ENCODE peak calls at places on chromosomes 12 and 14, in seven cellular contexts. One of them, this sample, is unnamed.

GRCh38 chr12:112367986-112368385 is 14.2 kb downstream of the HECTD4 start:
- DNase-seq in substantia nigra: no peak
- DNase-seq in tibial artery: no peak
- DNase-seq in keratinocyte: no peak
- DNase-seq in A549: no peak
- DNase-seq in cardiac muscle cell: no peak
- DNase-seq in colonic mucosa: no peak
- DNase-seq in this sample: no peak

GRCh38 chr14:56189306-56189705 is 71.1 kb downstream of the PELI2 start:
- DNase-seq in keratinocyte: peak
- DNase-seq in cardiac muscle cell: peak
- DNase-seq in substantia nigra: no peak
- DNase-seq in colonic mucosa: no peak
- DNase-seq in A549: peak
- DNase-seq in tibial artery: no peak
- DNase-seq in this sample: peak

GRCh38 chr12:18716236-18716635 is 21.6 kb downstream of the PLCZ1 start:
- DNase-seq in substantia nigra: no peak
- DNase-seq in A549: no peak
- DNase-seq in colonic mucosa: no peak
- DNase-seq in tibial artery: no peak
- DNase-seq in keratinocyte: no peak
- DNase-seq in cardiac muscle cell: no peak
- DNase-seq in this sample: no peak

GRCh38 chr12:42744539-42745156 is 155.1 kb upstream of the PRICKLE1 start:
- DNase-seq in cardiac muscle cell: peak
- DNase-seq in colonic mucosa: no peak
- DNase-seq in tibial artery: no peak
- DNase-seq in substantia nigra: no peak
- DNase-seq in keratinocyte: peak
- DNase-seq in A549: peak
- DNase-seq in this sample: peak

GRCh38 chr12:105067511-105068031 is 16.7 kb downstream of the ALDH1L2 start:
- DNase-seq in colonic mucosa: no peak
- DNase-seq in keratinocyte: no peak
- DNase-seq in substantia nigra: no peak
- DNase-seq in tibial artery: no peak
- DNase-seq in cardiac muscle cell: peak
- DNase-seq in A549: no peak
- DNase-seq in this sample: no peak

GRCh38 chr12:28191018-28191595 is 851 bp downstream of the CCDC91 start:
- DNase-seq in A549: no peak
- DNase-seq in substantia nigra: no peak
- DNase-seq in tibial artery: no peak
- DNase-seq in keratinocyte: no peak
- DNase-seq in cardiac muscle cell: no peak
- DNase-seq in colonic mucosa: no peak
- DNase-seq in this sample: no peak

GRCh38 chr12:40474630-40475029 is 217.6 kb upstream of the CNTN1 start:
- DNase-seq in A549: no peak
- DNase-seq in cardiac muscle cell: no peak
- DNase-seq in keratinocyte: no peak
- DNase-seq in colonic mucosa: no peak
- DNase-seq in tibial artery: no peak
- DNase-seq in substantia nigra: no peak
- DNase-seq in this sample: peak

GRCh38 chr12:83042441-83043215 is 355.9 kb downstream of the TMTC2 start:
- DNase-seq in cardiac muscle cell: peak
- DNase-seq in A549: no peak
- DNase-seq in substantia nigra: no peak
- DNase-seq in tibial artery: no peak
- DNase-seq in keratinocyte: no peak
- DNase-seq in colonic mucosa: no peak
- DNase-seq in this sample: no peak

GRCh38 chr12:76020731-76021672 is 10.6 kb downstream of the PHLDA1 start:
- DNase-seq in cardiac muscle cell: peak
- DNase-seq in tibial artery: no peak
- DNase-seq in colonic mucosa: no peak
- DNase-seq in A549: peak
- DNase-seq in keratinocyte: no peak
- DNase-seq in substantia nigra: no peak
- DNase-seq in this sample: peak

GRCh38 chr12:131618303-131618658 is 92.6 kb upstream of the SFSWAP start:
- DNase-seq in A549: peak
- DNase-seq in substantia nigra: no peak
- DNase-seq in cardiac muscle cell: peak
- DNase-seq in keratinocyte: no peak
- DNase-seq in colonic mucosa: no peak
- DNase-seq in tibial artery: no peak
- DNase-seq in this sample: no peak

GRCh38 chr12:51270847-51271518 is 768 bp upstream of the SMAGP start:
- DNase-seq in A549: peak
- DNase-seq in colonic mucosa: no peak
- DNase-seq in tibial artery: no peak
- DNase-seq in substantia nigra: no peak
- DNase-seq in cardiac muscle cell: peak
- DNase-seq in keratinocyte: peak
- DNase-seq in this sample: peak

GRCh38 chr12:112901271-112901670 is 5.5 kb upstream of the OAS1 start:
- DNase-seq in colonic mucosa: peak
- DNase-seq in cardiac muscle cell: no peak
- DNase-seq in substantia nigra: no peak
- DNase-seq in A549: no peak
- DNase-seq in keratinocyte: no peak
- DNase-seq in tibial artery: no peak
- DNase-seq in this sample: no peak

GRCh38 chr12:30594509-30594908 is 101.2 kb downstream of the IPO8 start:
- DNase-seq in colonic mucosa: no peak
- DNase-seq in substantia nigra: no peak
- DNase-seq in A549: no peak
- DNase-seq in tibial artery: no peak
- DNase-seq in cardiac muscle cell: no peak
- DNase-seq in keratinocyte: no peak
- DNase-seq in this sample: no peak

GRCh38 chr14:75283162-75283883 is 4.7 kb downstream of the FOS start:
- DNase-seq in colonic mucosa: peak
- DNase-seq in substantia nigra: no peak
- DNase-seq in keratinocyte: no peak
- DNase-seq in A549: peak
- DNase-seq in cardiac muscle cell: peak
- DNase-seq in tibial artery: no peak
- DNase-seq in this sample: no peak

GRCh38 chr12:68352067-68352466 is 19.9 kb upstream of the MDM1 start:
- DNase-seq in substantia nigra: no peak
- DNase-seq in tibial artery: no peak
- DNase-seq in A549: peak
- DNase-seq in keratinocyte: no peak
- DNase-seq in cardiac muscle cell: no peak
- DNase-seq in colonic mucosa: no peak
- DNase-seq in this sample: no peak

GRCh38 chr12:16564675-16565074 is 41.3 kb downstream of the LMO3 start:
- DNase-seq in cardiac muscle cell: no peak
- DNase-seq in substantia nigra: no peak
- DNase-seq in A549: no peak
- DNase-seq in keratinocyte: no peak
- DNase-seq in colonic mucosa: no peak
- DNase-seq in tibial artery: no peak
- DNase-seq in this sample: no peak

GRCh38 chr14:22892488-22892887 is 9.5 kb downstream of the REM2 start:
- DNase-seq in colonic mucosa: no peak
- DNase-seq in substantia nigra: no peak
- DNase-seq in cardiac muscle cell: no peak
- DNase-seq in A549: no peak
- DNase-seq in tibial artery: peak
- DNase-seq in keratinocyte: no peak
- DNase-seq in this sample: no peak

GRCh38 chr12:71954040-71954649 is 15.5 kb downstream of the TPH2 start:
- DNase-seq in substantia nigra: no peak
- DNase-seq in tibial artery: no peak
- DNase-seq in A549: no peak
- DNase-seq in colonic mucosa: no peak
- DNase-seq in cardiac muscle cell: no peak
- DNase-seq in keratinocyte: no peak
- DNase-seq in this sample: no peak
- H3K27ac ChIP-seq in substantia nigra: no peak
- H3K27ac ChIP-seq in tibial artery: no peak
- H3K27ac ChIP-seq in A549: no peak
- H3K27ac ChIP-seq in colonic mucosa: no peak
- H3K27ac ChIP-seq in cardiac muscle cell: no peak
- H3K27ac ChIP-seq in keratinocyte: no peak
- H3K27ac ChIP-seq in this sample: no peak

DNA sequence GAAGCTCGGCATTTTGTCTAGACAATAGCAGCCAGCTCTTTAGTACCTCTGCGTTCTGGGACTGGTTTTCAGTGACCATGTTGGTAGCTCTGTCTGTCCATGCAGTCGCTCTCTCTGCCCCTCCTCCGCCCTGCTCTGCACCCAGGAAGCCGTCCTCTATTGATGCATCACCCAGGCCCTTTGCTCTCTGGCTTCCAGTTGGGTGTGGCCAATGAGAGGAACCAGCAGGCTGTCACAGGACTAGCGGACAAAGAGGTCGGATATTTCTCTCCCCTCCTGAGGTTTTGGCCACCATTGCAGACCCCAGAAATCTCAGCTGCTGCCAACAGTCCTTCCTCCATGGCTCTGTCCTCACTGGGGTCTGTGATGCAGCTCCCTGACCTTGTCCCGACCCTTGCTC is 180.6 kb downstream of the TMEM132D start:
- DNase-seq in cardiac muscle cell: no peak
- DNase-seq in keratinocyte: no peak
- DNase-seq in substantia nigra: no peak
- DNase-seq in A549: no peak
- DNase-seq in colonic mucosa: no peak
- DNase-seq in tibial artery: no peak
- DNase-seq in this sample: no peak
- H3K27ac ChIP-seq in cardiac muscle cell: no peak
- H3K27ac ChIP-seq in keratinocyte: no peak
- H3K27ac ChIP-seq in substantia nigra: no peak
- H3K27ac ChIP-seq in A549: no peak
- H3K27ac ChIP-seq in colonic mucosa: no peak
- H3K27ac ChIP-seq in tibial artery: no peak
- H3K27ac ChIP-seq in this sample: no peak

DNA sequence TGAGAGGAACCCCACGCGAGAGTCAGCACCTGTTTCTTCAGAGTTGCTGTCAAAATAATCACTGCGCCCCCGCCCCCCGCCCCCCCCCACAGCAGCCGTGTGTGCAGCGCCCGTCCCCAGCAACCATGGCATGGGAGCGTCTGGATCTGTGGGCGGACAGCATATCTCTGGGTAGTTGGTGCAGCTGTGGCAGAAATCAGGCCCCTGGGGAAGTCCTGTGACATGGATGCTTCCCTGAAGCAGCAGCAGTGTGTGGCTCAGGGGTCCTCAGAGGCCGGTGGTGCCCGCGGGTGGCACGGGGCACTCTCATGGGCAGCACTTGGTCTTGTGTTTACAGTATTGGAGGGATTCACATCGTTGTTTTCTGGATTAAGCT is 19.2 kb downstream of the XRCC3 start:
- DNase-seq in A549: no peak
- DNase-seq in colonic mucosa: no peak
- DNase-seq in keratinocyte: no peak
- DNase-seq in substantia nigra: no peak
- DNase-seq in cardiac muscle cell: no peak
- DNase-seq in tibial artery: no peak
- DNase-seq in this sample: no peak
- H3K27ac ChIP-seq in A549: no peak
- H3K27ac ChIP-seq in colonic mucosa: no peak
- H3K27ac ChIP-seq in keratinocyte: no peak
- H3K27ac ChIP-seq in substantia nigra: peak
- H3K27ac ChIP-seq in cardiac muscle cell: peak
- H3K27ac ChIP-seq in tibial artery: peak
- H3K27ac ChIP-seq in this sample: no peak

GRCh38 chr14:94312481-94313246 is 10.5 kb downstream of the SERPINA6 start:
- DNase-seq in keratinocyte: no peak
- DNase-seq in substantia nigra: no peak
- DNase-seq in A549: no peak
- DNase-seq in cardiac muscle cell: no peak
- DNase-seq in tibial artery: no peak
- DNase-seq in colonic mucosa: peak
- DNase-seq in this sample: peak
- H3K27ac ChIP-seq in keratinocyte: peak
- H3K27ac ChIP-seq in substantia nigra: no peak
- H3K27ac ChIP-seq in A549: no peak
- H3K27ac ChIP-seq in cardiac muscle cell: no peak
- H3K27ac ChIP-seq in tibial artery: no peak
- H3K27ac ChIP-seq in colonic mucosa: no peak
- H3K27ac ChIP-seq in this sample: peak

DNA sequence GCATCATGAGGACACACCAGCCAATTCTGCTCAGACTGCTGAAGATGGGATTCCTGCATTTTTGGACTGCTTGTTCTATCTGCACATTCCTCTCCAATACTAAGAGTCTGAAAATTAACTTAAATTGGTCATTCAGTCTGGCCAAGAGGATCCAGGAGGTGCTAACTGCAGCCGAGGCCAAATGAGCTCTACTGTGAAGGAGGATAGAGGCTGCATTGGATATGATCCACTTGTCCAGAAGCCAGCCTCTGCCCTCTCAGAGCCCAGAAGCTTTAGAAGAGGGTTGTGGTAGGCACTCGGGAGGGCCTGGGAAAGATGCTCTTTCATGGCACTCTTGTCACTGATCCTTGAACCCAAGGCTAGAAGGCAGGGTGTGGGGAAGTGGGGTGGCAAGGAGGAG is 37.1 kb upstream of the PLEK2 start:
- DNase-seq in colonic mucosa: no peak
- DNase-seq in A549: no peak
- DNase-seq in substantia nigra: no peak
- DNase-seq in tibial artery: no peak
- DNase-seq in keratinocyte: no peak
- DNase-seq in cardiac muscle cell: no peak
- DNase-seq in this sample: no peak
- H3K27ac ChIP-seq in colonic mucosa: no peak
- H3K27ac ChIP-seq in A549: no peak
- H3K27ac ChIP-seq in substantia nigra: no peak
- H3K27ac ChIP-seq in tibial artery: no peak
- H3K27ac ChIP-seq in keratinocyte: no peak
- H3K27ac ChIP-seq in cardiac muscle cell: no peak
- H3K27ac ChIP-seq in this sample: no peak

This sample was measured in epithelial cell of prostate.